ENCODE peak calls at places on chromosome 14, in four cellular contexts. J, S, R and A are unnamed samples.

GRCh38 chr14:103504991-103505565 is 17.6 kb downstream of the CKB start:
- DNase-seq in R (no peak), J (no peak), S (no peak), A (no peak)

GRCh38 chr14:22303589-22304195 is 285.3 kb downstream of the DAD1 start:
- DNase-seq in R (no peak), J (no peak), S (no peak), A (no peak)

GRCh38 chr14:52063107-52063506 is 5.8 kb downstream of the NID2 start:
- DNase-seq in S (no peak), J (no peak), R (no peak), A (no peak)

GRCh38 chr14:91078095-91078737 is 17.8 kb upstream of the RPS6KA5 start:
- DNase-seq in J (no peak), S (no peak), R (no peak), A (no peak)

GRCh38 chr14:97164014-97164413 is 366.8 kb downstream of the VRK1 start:
- DNase-seq in R (no peak), J (no peak), S (no peak), A (no peak)

GRCh38 chr14:95452176-95452889 is 64.1 kb downstream of the SYNE3 start:
- DNase-seq in J (peak; percentile 51), R (no peak), S (no peak), A (no peak)

GRCh38 chr14:78758333-78758732 is 588.2 kb downstream of the NRXN3 start:
- DNase-seq in R (peak; percentile 4), S (peak; percentile 25), J (peak; percentile 30), A (peak; percentile 11)

GRCh38 chr14:22520786-22521185 is 68.2 kb downstream of the DAD1 start:
- DNase-seq in S (no peak), R (no peak), J (no peak), A (no peak)

GRCh38 chr14:74605531-74606223 is 6.4 kb downstream of the LTBP2 start:
- DNase-seq in S (no peak), R (no peak), J (no peak), A (no peak)

GRCh38 chr14:58736606-58737005 is 98.8 kb downstream of the DACT1 start:
- DNase-seq in S (no peak), J (no peak), R (no peak), A (no peak)

GRCh38 chr14:96108911-96109310 is 69.7 kb downstream of the C14orf132 start:
- DNase-seq in R (no peak), S (no peak), J (no peak), A (no peak)

GRCh38 chr14:54698501-54698900 is 131.6 kb downstream of the SAMD4A start:
- DNase-seq in R (no peak), J (no peak), S (no peak), A (no peak)

GRCh38 chr14:28102814-28103213 is 663.8 kb upstream of the FOXG1 start:
- DNase-seq in R (no peak), S (no peak), J (no peak), A (no peak)

GRCh38 chr14:105069887-105070759 is 4.9 kb upstream of the GPR132 start:
- DNase-seq in R (no peak), J (no peak), S (no peak), A (peak; percentile 47)

GRCh38 chr14:91038439-91038838 is 22.0 kb downstream of the RPS6KA5 start:
- DNase-seq in S (no peak), R (no peak), J (no peak), A (peak; percentile 19)

GRCh38 chr14:81166126-81166525 is 54.6 kb downstream of the GTF2A1 start:
- DNase-seq in J (peak; percentile 25), R (no peak), S (no peak), A (no peak)

GRCh38 chr14:103126873-103127304 is 3.6 kb downstream of the TNFAIP2 start:
- DNase-seq in S (no peak), R (no peak), J (peak; percentile 63), A (no peak)

GRCh38 chr14:24887623-24888304 is 162.2 kb downstream of the STXBP6 start:
- DNase-seq in S (no peak), R (no peak), J (no peak), A (no peak)

GRCh38 chr14:51581017-51581881 is 70.5 kb upstream of the FRMD6 start:
- DNase-seq in R (no peak), J (no peak), S (no peak), A (no peak)

GRCh38 chr14:103518416-103519042 is 4.1 kb downstream of the CKB start:
- DNase-seq in J (peak; percentile 51), R (no peak), S (no peak), A (peak; percentile 69)

GRCh38 chr14:26597136-26598080 is at the start of gene NOVA1:
- DNase-seq in J (no peak), S (no peak), R (no peak), A (no peak)

GRCh38 chr14:104698688-104699425 is 9.4 kb downstream of the INF2 start:
- DNase-seq in S (no peak), J (no peak), R (no peak), A (no peak)

GRCh38 chr14:99116741-99117295 is 155.2 kb downstream of the BCL11B start:
- DNase-seq in R (no peak), J (no peak), S (no peak), A (no peak)

GRCh38 chr14:37864128-37864527 is 268.7 kb downstream of the TTC6 start:
- DNase-seq in S (no peak), R (no peak), J (no peak), A (no peak)

GRCh38 chr14:88985654-88986053 is 161.2 kb downstream of the TTC8 start:
- DNase-seq in S (no peak), J (no peak), R (no peak), A (no peak)

GRCh38 chr14:99001241-99001640 is 270.8 kb downstream of the BCL11B start:
- DNase-seq in S (no peak), J (no peak), R (no peak), A (no peak)

GRCh38 chr14:39107624-39108023 is 4.6 kb upstream of the SEC23A start:
- DNase-seq in S (no peak), R (no peak), J (peak; percentile 78), A (no peak)

GRCh38 chr14:69346710-69347109 is 51.4 kb downstream of the ERH start:
- DNase-seq in R (no peak), S (no peak), J (no peak), A (peak; percentile 65)
- TF ChIP-seq TCF7L2 in R (no peak), S (no peak), J (no peak), A (no peak)

DNA sequence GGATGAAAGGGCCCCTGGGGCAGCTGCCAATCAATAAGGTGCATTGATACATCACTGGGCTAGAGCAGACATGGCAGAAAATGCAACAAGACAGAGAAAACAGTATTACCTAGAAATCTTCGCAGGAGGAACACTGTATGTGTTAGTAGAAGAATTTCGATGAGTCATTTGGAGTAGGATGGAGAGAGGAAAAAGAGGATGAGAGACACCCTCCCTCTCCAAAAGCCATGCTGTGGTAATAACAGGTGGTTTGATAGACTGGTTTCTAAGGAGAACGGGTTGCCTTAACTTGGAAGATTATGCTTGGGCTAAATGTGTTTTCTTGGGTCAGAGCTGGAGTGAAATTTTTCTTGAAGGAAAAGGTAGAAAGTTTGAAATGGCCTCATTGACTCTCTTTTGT is 67.1 kb upstream of the HIF1A start:
- DNase-seq in S (no peak), R (no peak), J (no peak), A (no peak)
- TF ChIP-seq TCF7L2 in S (no peak), R (no peak), J (no peak), A (no peak)

GRCh38 chr14:36555998-36556743 is 26.2 kb downstream of the NKX2-8 start:
- DNase-seq in J (no peak), S (no peak), R (no peak), A (no peak)

GRCh38 chr14:36550899-36551298 is 30.9 kb upstream of the NKX2-1 start:
- DNase-seq in J (no peak), S (no peak), R (no peak), A (no peak)

GRCh38 chr14:36556811-36557433 is 25.5 kb downstream of the NKX2-8 start:
- DNase-seq in J (peak; percentile 45), S (no peak), R (peak; percentile 19), A (peak; percentile 56)

GRCh38 chr14:36553650-36554260 is 28.7 kb downstream of the NKX2-8 start:
- DNase-seq in S (peak; percentile 30), J (peak; percentile 65), R (peak; percentile 41), A (peak; percentile 38)
- TF ChIP-seq TCF7L2 in S (no peak), J (no peak), R (no peak), A (no peak)

GRCh38 chr14:50303744-50304471 is 8.1 kb downstream of the L2HGDH start:
- DNase-seq in J (peak; percentile 93), S (no peak), R (no peak), A (peak; percentile 67)

GRCh38 chr14:50301914-50302313 is 10.1 kb downstream of the L2HGDH start:
- DNase-seq in S (no peak), R (no peak), J (no peak), A (no peak)

GRCh38 chr14:50299585-50299984 is 12.4 kb downstream of the L2HGDH start:
- DNase-seq in J (no peak), R (no peak), S (no peak), A (no peak)
- TF ChIP-seq TCF7L2 in J (no peak), R (no peak), S (no peak), A (no peak)

DNA sequence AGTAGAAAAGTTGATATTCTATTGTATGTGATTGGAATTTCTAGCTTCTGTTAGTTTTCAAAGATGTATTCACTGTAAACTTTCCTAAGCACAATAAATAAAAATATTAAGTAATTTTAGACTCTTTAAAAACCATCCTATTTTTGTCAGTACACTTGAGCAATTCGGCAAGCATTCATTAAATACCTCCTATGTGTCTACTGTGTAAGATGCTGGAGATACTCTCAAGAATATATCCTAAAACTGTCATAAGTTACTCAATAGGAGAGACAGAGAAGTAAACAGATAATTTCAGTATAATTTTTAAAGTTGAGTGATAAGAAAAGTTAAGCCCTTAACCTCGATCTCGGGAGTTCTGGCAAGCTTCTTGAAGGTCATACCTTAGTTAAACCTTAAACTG is 46.1 kb downstream of the FANCM start:
- DNase-seq in J (no peak), R (no peak), S (no peak), A (no peak)
- TF ChIP-seq TCF7L2 in J (no peak), R (no peak), S (no peak), A (no peak)